ENCODE peak calls at places on chromosome 17, in six cellular contexts. One of them, this sample, is unnamed.

GRCh38 chr17:17784599-17785264 is 52.1 kb downstream of the SREBF1 start:
- DNase-seq in ELF-1: no peak
- DNase-seq in stimulated activated naive B cell treated with anti-CD40 and anti-IgM and Interleukin-4, amounts not matched to agents 10 μg/mL and 1 μg/mL and 100 μg/mL, for 72 hours: no peak
- DNase-seq in activated CD4-positive, alpha-beta T cell treated with anti-CD3 and anti-CD28 coated beads for 24 hours: no peak
- DNase-seq in Caki2: no peak
- DNase-seq in GM10248: no peak
- DNase-seq in this sample: peak

GRCh38 chr17:42691021-42691545 is 8.8 kb downstream of the CNTNAP1 start:
- DNase-seq in Caki2: no peak
- DNase-seq in activated CD4-positive, alpha-beta T cell treated with anti-CD3 and anti-CD28 coated beads for 24 hours: no peak
- DNase-seq in stimulated activated naive B cell treated with anti-CD40 and anti-IgM and Interleukin-4, amounts not matched to agents 10 μg/mL and 1 μg/mL and 100 μg/mL, for 72 hours: no peak
- DNase-seq in ELF-1: no peak
- DNase-seq in GM10248: no peak
- DNase-seq in this sample: no peak

GRCh38 chr17:76090517-76091135 is 11.6 kb downstream of the ZACN start:
- DNase-seq in GM10248: no peak
- DNase-seq in Caki2: no peak
- DNase-seq in activated CD4-positive, alpha-beta T cell treated with anti-CD3 and anti-CD28 coated beads for 24 hours: no peak
- DNase-seq in stimulated activated naive B cell treated with anti-CD40 and anti-IgM and Interleukin-4, amounts not matched to agents 10 μg/mL and 1 μg/mL and 100 μg/mL, for 72 hours: no peak
- DNase-seq in ELF-1: no peak
- DNase-seq in this sample: no peak

GRCh38 chr17:59746849-59747445 is 39.5 kb downstream of the VMP1 start:
- DNase-seq in stimulated activated naive B cell treated with anti-CD40 and anti-IgM and Interleukin-4, amounts not matched to agents 10 μg/mL and 1 μg/mL and 100 μg/mL, for 72 hours: no peak
- DNase-seq in ELF-1: no peak
- DNase-seq in GM10248: peak
- DNase-seq in activated CD4-positive, alpha-beta T cell treated with anti-CD3 and anti-CD28 coated beads for 24 hours: no peak
- DNase-seq in Caki2: peak
- DNase-seq in this sample: no peak

GRCh38 chr17:19867094-19867653 is 562 bp downstream of the ULK2 start:
- DNase-seq in GM10248: peak
- DNase-seq in stimulated activated naive B cell treated with anti-CD40 and anti-IgM and Interleukin-4, amounts not matched to agents 10 μg/mL and 1 μg/mL and 100 μg/mL, for 72 hours: peak
- DNase-seq in Caki2: peak
- DNase-seq in ELF-1: peak
- DNase-seq in activated CD4-positive, alpha-beta T cell treated with anti-CD3 and anti-CD28 coated beads for 24 hours: peak
- DNase-seq in this sample: peak

GRCh38 chr17:29625037-29625750 is 2.5 kb upstream of the CORO6 start:
- DNase-seq in GM10248: no peak
- DNase-seq in ELF-1: no peak
- DNase-seq in Caki2: peak
- DNase-seq in stimulated activated naive B cell treated with anti-CD40 and anti-IgM and Interleukin-4, amounts not matched to agents 10 μg/mL and 1 μg/mL and 100 μg/mL, for 72 hours: no peak
- DNase-seq in activated CD4-positive, alpha-beta T cell treated with anti-CD3 and anti-CD28 coated beads for 24 hours: no peak
- DNase-seq in this sample: no peak

GRCh38 chr17:8832711-8833352 is 33.7 kb upstream of the MFSD6L start:
- DNase-seq in ELF-1: peak
- DNase-seq in Caki2: no peak
- DNase-seq in activated CD4-positive, alpha-beta T cell treated with anti-CD3 and anti-CD28 coated beads for 24 hours: peak
- DNase-seq in stimulated activated naive B cell treated with anti-CD40 and anti-IgM and Interleukin-4, amounts not matched to agents 10 μg/mL and 1 μg/mL and 100 μg/mL, for 72 hours: no peak
- DNase-seq in GM10248: no peak
- DNase-seq in this sample: peak

GRCh38 chr17:82870091-82870491 is 30.3 kb upstream of the ZNF750 start:
- DNase-seq in Caki2: no peak
- DNase-seq in stimulated activated naive B cell treated with anti-CD40 and anti-IgM and Interleukin-4, amounts not matched to agents 10 μg/mL and 1 μg/mL and 100 μg/mL, for 72 hours: no peak
- DNase-seq in ELF-1: no peak
- DNase-seq in activated CD4-positive, alpha-beta T cell treated with anti-CD3 and anti-CD28 coated beads for 24 hours: no peak
- DNase-seq in GM10248: no peak
- DNase-seq in this sample: no peak

GRCh38 chr17:50480854-50481490 is 2.3 kb downstream of the RSAD1 start:
- DNase-seq in Caki2: no peak
- DNase-seq in activated CD4-positive, alpha-beta T cell treated with anti-CD3 and anti-CD28 coated beads for 24 hours: no peak
- DNase-seq in GM10248: no peak
- DNase-seq in stimulated activated naive B cell treated with anti-CD40 and anti-IgM and Interleukin-4, amounts not matched to agents 10 μg/mL and 1 μg/mL and 100 μg/mL, for 72 hours: no peak
- DNase-seq in ELF-1: no peak
- DNase-seq in this sample: no peak

GRCh38 chr17:81998222-81998621 is 20.8 kb downstream of the ASPSCR1 start:
- DNase-seq in activated CD4-positive, alpha-beta T cell treated with anti-CD3 and anti-CD28 coated beads for 24 hours: no peak
- DNase-seq in Caki2: no peak
- DNase-seq in GM10248: no peak
- DNase-seq in ELF-1: no peak
- DNase-seq in stimulated activated naive B cell treated with anti-CD40 and anti-IgM and Interleukin-4, amounts not matched to agents 10 μg/mL and 1 μg/mL and 100 μg/mL, for 72 hours: no peak
- DNase-seq in this sample: no peak

GRCh38 chr17:16371742-16372141 is 9.1 kb upstream of the UBB start:
- DNase-seq in GM10248: no peak
- DNase-seq in activated CD4-positive, alpha-beta T cell treated with anti-CD3 and anti-CD28 coated beads for 24 hours: no peak
- DNase-seq in ELF-1: no peak
- DNase-seq in Caki2: no peak
- DNase-seq in stimulated activated naive B cell treated with anti-CD40 and anti-IgM and Interleukin-4, amounts not matched to agents 10 μg/mL and 1 μg/mL and 100 μg/mL, for 72 hours: no peak
- DNase-seq in this sample: no peak

GRCh38 chr17:21081967-21082366 is 39.2 kb upstream of the USP22 start:
- DNase-seq in GM10248: no peak
- DNase-seq in Caki2: no peak
- DNase-seq in ELF-1: no peak
- DNase-seq in stimulated activated naive B cell treated with anti-CD40 and anti-IgM and Interleukin-4, amounts not matched to agents 10 μg/mL and 1 μg/mL and 100 μg/mL, for 72 hours: no peak
- DNase-seq in activated CD4-positive, alpha-beta T cell treated with anti-CD3 and anti-CD28 coated beads for 24 hours: no peak
- DNase-seq in this sample: no peak

GRCh38 chr17:4594406-4595349 is 10.3 kb downstream of the SMTNL2 start:
- DNase-seq in Caki2: no peak
- DNase-seq in ELF-1: peak
- DNase-seq in activated CD4-positive, alpha-beta T cell treated with anti-CD3 and anti-CD28 coated beads for 24 hours: no peak
- DNase-seq in GM10248: peak
- DNase-seq in stimulated activated naive B cell treated with anti-CD40 and anti-IgM and Interleukin-4, amounts not matched to agents 10 μg/mL and 1 μg/mL and 100 μg/mL, for 72 hours: no peak
- DNase-seq in this sample: peak

This sample was measured in CD8-positive, alpha-beta T cell.